ENCODE peak calls at places on chromosomes 16 and 17, in ten cellular contexts. I is A549, V is tibial nerve, B is sigmoid colon, A is K562, Z is suprapubic skin, W is ovary, M is SK-N-SH, X is transverse colon, G is upper lobe of left lung. J is an unnamed sample.

GRCh38 chr16:2148714-2149629 is 547 bp downstream of the RAB26 start:
- DNase-seq in A (peak), X (no peak), M (peak), G (no peak), Z (no peak), W (no peak), B (no peak), I (peak), V (no peak), J (peak)

GRCh38 chr16:59886021-59886420 is 1151.9 kb upstream of the GOT2 start:
- DNase-seq in W (no peak), Z (peak), I (peak), V (peak), A (no peak), B (peak), X (no peak), M (no peak), G (no peak), J (no peak)

GRCh38 chr16:66474750-66475199 is 47.7 kb downstream of the BEAN1 start:
- DNase-seq in G (no peak), Z (no peak), X (peak), B (peak), M (no peak), I (no peak), W (no peak), V (no peak), A (no peak), J (no peak)

GRCh38 chr16:3046506-3047386 is at the start of gene MMP25:
- DNase-seq in B (no peak), V (no peak), W (no peak), X (no peak), G (no peak), M (peak), I (no peak), A (peak), Z (no peak), J (no peak)

GRCh38 chr16:72094266-72094610 is 591 bp downstream of the DHX38 start:
- DNase-seq in W (no peak), I (no peak), V (no peak), B (no peak), Z (no peak), X (no peak), G (no peak), M (no peak), A (no peak), J (no peak)

GRCh38 chr16:65964752-65965151 is 401.7 kb upstream of the CDH5 start:
- DNase-seq in X (no peak), W (no peak), B (no peak), A (no peak), G (no peak), Z (no peak), V (no peak), I (no peak), M (no peak), J (no peak)

GRCh38 chr17:67200727-67201301 is 44.2 kb downstream of the HELZ start:
- DNase-seq in W (no peak), Z (no peak), I (peak), A (peak), G (no peak), B (no peak), M (peak), V (no peak), X (no peak), J (no peak)

GRCh38 chr17:16406742-16407674 is 8.4 kb upstream of the TRPV2 start:
- DNase-seq in A (peak), Z (no peak), X (peak), M (peak), G (peak), W (peak), B (no peak), V (no peak), I (peak), J (no peak)

GRCh38 chr16:24509536-24509935 is 29.8 kb upstream of the RBBP6 start:
- DNase-seq in A (no peak), V (no peak), W (no peak), M (no peak), I (no peak), X (no peak), G (no peak), B (no peak), Z (no peak), J (no peak)

GRCh38 chr16:75801307-75801706 is 75.0 kb upstream of the CPHXL start:
- DNase-seq in G (no peak), V (no peak), M (no peak), B (no peak), Z (no peak), I (no peak), X (no peak), A (no peak), W (no peak), J (no peak)
- TF ChIP-seq EP300 in G (no peak), V (no peak), M (no peak), B (no peak), Z (no peak), I (no peak), X (no peak), A (no peak), W (no peak), J (no peak)

GRCh38 chr17:8031261-8031661 is 7.6 kb upstream of the ALOX15B start:
- DNase-seq in B (peak), G (no peak), M (no peak), X (no peak), Z (no peak), V (no peak), W (no peak), A (no peak), I (no peak), J (no peak)

GRCh38 chr17:8029121-8029520 is 9.7 kb upstream of the ALOX15B start:
- DNase-seq in G (no peak), M (no peak), B (peak), I (no peak), V (no peak), W (no peak), Z (no peak), A (no peak), X (no peak), J (no peak)

GRCh38 chr17:8031950-8032349 is 6.9 kb upstream of the ALOX15B start:
- DNase-seq in G (no peak), V (no peak), M (no peak), A (no peak), X (no peak), Z (no peak), W (no peak), I (peak), B (no peak), J (no peak)
- TF ChIP-seq EP300 in G (no peak), V (no peak), M (no peak), A (no peak), X (no peak), Z (no peak), W (no peak), I (no peak), B (no peak), J (no peak)

DNA sequence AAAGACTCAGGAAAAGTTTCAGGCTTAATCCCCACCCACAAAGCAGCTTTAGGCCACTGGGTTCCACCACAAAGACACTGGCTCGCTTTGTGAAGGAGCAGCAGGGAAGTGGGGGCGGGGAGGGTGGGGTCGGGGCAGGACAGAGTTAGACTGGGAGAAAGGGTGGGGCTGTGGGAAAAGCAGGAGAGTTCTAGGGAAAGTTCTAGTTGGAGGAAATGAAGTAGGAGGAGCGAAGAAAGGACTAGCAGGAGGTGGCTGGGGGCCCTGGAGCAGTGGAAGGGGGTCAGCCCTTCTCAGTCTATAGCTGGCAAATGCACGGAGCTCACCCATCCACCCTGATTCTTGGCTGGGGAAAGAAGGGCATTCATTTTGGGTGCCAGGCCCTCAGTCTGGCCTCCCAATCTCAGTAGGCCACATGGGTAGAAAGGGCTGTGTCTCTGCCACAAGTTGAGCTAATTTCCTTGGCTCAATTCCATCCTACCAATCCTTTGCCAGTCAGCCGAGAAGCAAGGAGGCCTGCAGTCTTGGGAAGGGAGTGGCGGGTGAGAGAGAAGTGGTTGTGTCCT is 4.6 kb downstream of the INPP5K start:
- DNase-seq in W (no peak), M (no peak), A (peak), G (peak), I (no peak), B (no peak), V (no peak), Z (no peak), X (peak), J (peak)
- TF ChIP-seq EP300 in W (no peak), M (no peak), A (no peak), G (no peak), I (no peak), B (no peak), V (peak), Z (no peak), X (no peak), J (no peak)

DNA sequence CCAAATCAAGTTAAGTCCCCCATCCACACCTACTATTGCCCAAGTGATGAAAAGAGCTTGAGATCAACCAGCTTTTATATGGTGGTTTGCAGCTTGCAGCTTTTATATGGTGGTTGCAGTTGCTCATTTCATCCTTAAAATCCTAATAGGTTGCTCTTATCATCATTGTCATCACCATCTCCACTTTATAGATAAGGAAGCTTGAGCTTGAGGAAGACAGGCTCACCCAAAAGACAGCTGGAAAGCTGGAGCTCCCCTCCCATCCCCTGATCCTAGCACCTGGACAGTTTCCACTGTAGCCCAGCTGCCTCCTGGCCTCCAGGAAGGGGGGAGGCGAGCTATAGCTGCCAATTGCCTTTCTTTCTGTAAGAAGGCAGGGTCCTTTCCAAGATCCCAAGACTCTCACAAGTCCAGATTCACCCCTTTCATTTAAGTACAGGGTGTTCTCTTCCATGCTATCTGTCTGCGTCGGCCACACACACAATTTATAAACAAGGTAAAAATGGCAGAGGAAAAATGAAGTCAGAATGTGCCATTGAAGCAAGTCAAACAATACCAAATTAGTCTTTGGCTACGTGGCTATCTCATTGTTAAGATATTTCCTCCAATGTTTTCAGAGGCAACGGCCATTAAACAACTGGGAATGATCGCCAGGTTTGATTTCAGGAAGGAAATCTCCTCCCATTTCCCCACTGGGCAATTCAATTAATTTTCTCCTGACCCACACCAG is 63.3 kb downstream of the PECAM1 start:
- DNase-seq in G (no peak), W (peak), B (no peak), V (no peak), A (no peak), Z (no peak), I (no peak), M (no peak), X (no peak), J (no peak)
- TF ChIP-seq EP300 in G (peak), W (peak), B (no peak), V (peak), A (no peak), Z (peak), I (no peak), M (no peak), X (no peak), J (no peak)

DNA sequence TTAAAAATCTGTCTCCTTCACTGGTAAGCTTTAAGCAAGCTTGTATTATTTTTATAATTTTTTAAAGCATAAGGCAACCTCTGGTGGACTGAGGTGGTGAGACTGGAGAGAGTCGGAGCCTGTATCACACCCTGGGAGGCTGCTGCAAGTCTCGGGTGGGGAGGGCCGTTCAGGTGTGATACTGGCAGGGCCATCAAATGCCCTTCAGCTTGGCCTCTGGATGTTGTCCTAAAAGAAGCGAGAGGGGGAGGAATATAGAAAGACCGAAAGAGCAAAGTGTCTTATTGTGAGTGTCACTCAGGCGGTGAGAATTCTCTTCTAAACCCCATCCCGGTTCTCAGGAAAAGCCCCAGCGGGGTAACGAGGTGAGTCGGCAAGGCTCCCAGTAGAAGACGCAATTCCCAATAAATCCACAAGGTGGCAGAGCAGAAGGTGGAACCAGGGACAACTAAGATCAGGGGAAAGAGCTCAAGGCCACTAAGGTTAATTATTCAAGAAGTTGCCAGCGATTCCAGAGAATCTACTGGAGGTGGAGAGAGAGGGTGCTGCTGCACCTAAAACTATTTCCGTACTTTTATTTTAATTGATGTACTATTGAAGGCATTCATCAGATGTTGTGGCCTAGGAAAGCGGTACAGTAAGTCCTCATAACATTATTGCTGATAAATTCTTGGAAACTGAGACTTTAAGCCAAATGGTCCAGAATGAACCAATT is 14.1 kb downstream of the C17orf67 start:
- DNase-seq in A (peak), B (no peak), V (peak), I (peak), G (peak), W (peak), Z (peak), X (peak), M (peak), J (peak)
- TF ChIP-seq EP300 in A (no peak), B (no peak), V (peak), I (no peak), G (no peak), W (no peak), Z (no peak), X (no peak), M (no peak), J (no peak)

GRCh38 chr17:18990331-18990730 is 14.2 kb downstream of the FAM83G start:
- DNase-seq in X (no peak), A (no peak), Z (no peak), W (no peak), I (no peak), B (no peak), G (no peak), V (no peak), M (no peak), J (no peak)
- TF ChIP-seq EP300 in X (no peak), A (no peak), Z (no peak), W (no peak), I (no peak), B (no peak), G (no peak), V (no peak), M (no peak), J (no peak)

GRCh38 chr16:79278506-79278905 is 322.0 kb downstream of the MAF start:
- DNase-seq in G (no peak), B (no peak), I (no peak), Z (no peak), A (no peak), X (peak), M (no peak), W (no peak), V (no peak), J (no peak)
- TF ChIP-seq EP300 in G (no peak), B (no peak), I (no peak), Z (no peak), A (no peak), X (no peak), M (no peak), W (no peak), V (no peak), J (no peak)

DNA sequence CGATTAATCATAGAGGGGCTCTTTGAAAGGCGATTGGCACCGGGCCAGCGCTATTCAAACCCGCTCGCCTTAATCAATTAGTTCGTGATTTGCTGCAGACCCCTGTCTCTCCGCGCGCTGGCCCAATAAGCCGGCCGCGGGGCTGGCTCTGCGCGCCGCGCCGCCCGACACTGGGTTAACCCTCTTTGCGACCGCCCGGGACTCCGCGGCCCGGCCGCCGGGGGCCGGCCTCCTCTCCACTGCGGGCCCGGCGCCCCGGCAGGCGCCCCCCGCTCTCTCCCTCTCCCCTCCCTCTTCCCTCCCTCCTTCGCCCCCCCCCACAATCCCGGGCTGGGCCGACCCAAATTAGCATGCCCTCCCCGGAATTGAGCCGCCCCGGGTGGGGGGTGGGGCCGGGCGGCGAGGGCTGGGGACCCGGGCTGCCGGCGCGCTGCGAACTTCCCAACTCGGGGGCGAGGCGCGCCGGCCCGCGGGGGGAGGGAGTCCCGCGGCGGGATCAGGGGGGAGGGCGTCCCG is 423 bp upstream of the SALL1 start:
- DNase-seq in I (peak), A (no peak), Z (no peak), X (peak), V (no peak), G (no peak), B (no peak), M (peak), W (peak), J (peak)
- TF ChIP-seq EP300 in I (no peak), A (no peak), Z (no peak), X (no peak), V (no peak), G (no peak), B (no peak), M (no peak), W (no peak), J (no peak)

J was measured in stomach.